ENCODE peak calls at places on chromosome 6, in four cellular contexts. F, W, N and E are unnamed samples.
A peak's percentile ranks its signal among the peaks of the same experiment; 100 is the strongest.

GRCh38 chr6:125986956-125987617 is 747 bp downstream of the TRMT11 start:
- DNase-seq in F (no peak), N (no peak), W (peak; percentile 37), E (peak; percentile 36)

GRCh38 chr6:27178001-27178730 is 69.3 kb upstream of the PRSS16 start:
- DNase-seq in F (peak; percentile 85), W (peak; percentile 94), N (peak; percentile 75), E (peak; percentile 91)

GRCh38 chr6:142322504-142323198 is 20.8 kb downstream of the ADGRG6 start:
- DNase-seq in N (no peak), W (no peak), F (no peak), E (no peak)

GRCh38 chr6:134994431-134994830 is 44.5 kb upstream of the ALDH8A1 start:
- DNase-seq in W (no peak), F (no peak), N (no peak), E (no peak)

GRCh38 chr6:4925580-4925979 is 78.3 kb downstream of the RPP40 start:
- DNase-seq in W (no peak), N (no peak), F (no peak), E (no peak)

GRCh38 chr6:144876689-144877088 is 591.6 kb downstream of the UTRN start:
- DNase-seq in W (no peak), N (no peak), F (no peak), E (no peak)

GRCh38 chr6:41538556-41539182 is 7.5 kb upstream of the FOXP4 start:
- DNase-seq in N (no peak), F (no peak), W (peak; percentile 35), E (peak; percentile 67)

GRCh38 chr6:110196874-110197273 is 16.6 kb downstream of the CDC40 start:
- DNase-seq in N (no peak), F (no peak), W (no peak), E (no peak)

GRCh38 chr6:21227486-21227885 is 366.1 kb upstream of the SOX4 start:
- DNase-seq in F (no peak), W (peak; percentile 43), N (no peak), E (peak; percentile 18)

GRCh38 chr6:165834613-165835259 is 171.7 kb upstream of the PDE10A start:
- DNase-seq in F (no peak), N (peak; percentile 55), W (peak; percentile 31), E (peak; percentile 26)

GRCh38 chr6:16345449-16346330 is 107.3 kb downstream of the GMPR start:
- DNase-seq in W (peak; percentile 92), F (peak; percentile 72), N (peak; percentile 62), E (peak; percentile 99)

GRCh38 chr6:209432-210103 is 82.7 kb upstream of the DUSP22 start:
- DNase-seq in N (no peak), W (no peak), F (no peak), E (no peak)

GRCh38 chr6:20341564-20341963 is 60.1 kb upstream of the E2F3 start:
- DNase-seq in W (no peak), F (no peak), N (no peak), E (no peak)

DNA sequence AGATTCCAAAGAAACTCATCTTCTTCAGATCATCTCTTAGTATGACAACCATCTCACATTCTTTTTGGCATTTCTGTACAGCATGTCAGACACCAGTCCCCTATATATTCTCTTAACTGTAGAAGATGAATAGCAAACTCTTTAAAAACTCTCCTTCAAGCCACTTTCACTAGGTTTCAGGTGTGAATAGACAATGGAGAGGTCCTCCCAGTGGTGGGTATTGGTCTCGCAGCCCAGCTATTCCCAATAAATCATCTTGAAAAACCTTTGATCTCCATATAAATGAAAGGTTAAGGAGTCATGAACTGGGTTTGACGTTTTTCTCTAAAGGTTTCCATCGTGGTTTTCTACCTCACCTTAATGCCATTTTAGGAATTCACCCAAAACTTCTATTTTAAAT is 180.0 kb downstream of the GJA1 start:
- DNase-seq in F (no peak), N (no peak), W (no peak), E (no peak)
- TF ChIP-seq CTCF in F (peak; percentile 23), N (no peak), W (peak; percentile 20), E (peak; percentile 24)

GRCh38 chr6:13049666-13050254 is 278.6 kb downstream of the TBC1D7 start:
- DNase-seq in F (no peak), N (no peak), W (no peak), E (no peak)
- TF ChIP-seq CTCF in F (no peak), N (no peak), W (no peak), E (no peak)

GRCh38 chr6:150068786-150069648 is at the start of gene ULBP3:
- DNase-seq in N (peak; percentile 95), F (peak; percentile 81), W (peak; percentile 96), E (peak; percentile 94)
- TF ChIP-seq CTCF in N (peak; percentile 45), F (peak; percentile 63), W (peak; percentile 59), E (peak; percentile 36)

GRCh38 chr6:29014729-29015608 is 9.9 kb upstream of the ZNF311 start:
- DNase-seq in W (no peak), F (no peak), N (no peak), E (peak; percentile 38)
- TF ChIP-seq CTCF in W (no peak), F (peak; percentile 16), N (no peak), E (no peak)

DNA sequence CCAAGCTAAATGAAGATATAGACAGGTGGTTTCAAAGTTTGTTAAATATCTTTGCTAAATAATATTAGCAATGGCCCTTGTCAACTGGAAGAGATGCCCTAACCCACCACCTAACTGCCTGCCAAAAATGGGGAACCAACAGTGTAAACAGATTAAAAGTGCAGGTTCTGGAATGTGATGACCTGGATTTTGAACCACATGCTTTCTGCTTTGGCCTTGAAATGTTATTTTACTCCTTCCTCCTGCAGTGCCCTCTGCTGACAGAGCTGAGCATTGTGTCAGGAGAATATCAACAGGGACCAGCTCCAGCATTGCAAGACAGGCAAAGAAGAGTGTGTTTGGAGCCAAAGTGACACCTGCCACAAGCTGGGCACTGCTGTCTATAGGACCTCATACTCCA is 226.6 kb downstream of the MYLK4 start:
- DNase-seq in F (no peak), N (no peak), W (peak; percentile 29), E (no peak)
- TF ChIP-seq CTCF in F (peak; percentile 34), N (no peak), W (peak; percentile 29), E (peak; percentile 40)

GRCh38 chr6:45375449-45375848 is 2.3 kb downstream of the SUPT3H start:
- DNase-seq in F (no peak), N (peak; percentile 34), W (peak; percentile 22), E (peak; percentile 45)
- TF ChIP-seq CTCF in F (no peak), N (peak; percentile 7), W (no peak), E (no peak)

GRCh38 chr6:131803007-131803769 is 4.6 kb upstream of the ENPP1 start:
- DNase-seq in N (no peak), W (no peak), F (no peak), E (no peak)

GRCh38 chr6:131808460-131809269 is 845 bp downstream of the ENPP1 start:
- DNase-seq in W (no peak), F (no peak), N (no peak), E (no peak)

GRCh38 chr6:131811510-131811909 is 3.7 kb downstream of the ENPP1 start:
- DNase-seq in F (no peak), N (no peak), W (no peak), E (no peak)

GRCh38 chr6:131807321-131807643 is 538 bp upstream of the ENPP1 start:
- DNase-seq in N (no peak), F (no peak), W (no peak), E (no peak)

GRCh38 chr6:131807644-131808459 is at the start of gene ENPP1:
- DNase-seq in F (no peak), W (peak; percentile 69), N (peak; percentile 75), E (peak; percentile 70)
- TF ChIP-seq CTCF in F (peak; percentile 33), W (peak; percentile 29), N (peak; percentile 35), E (peak; percentile 24)

GRCh38 chr6:44028767-44029166 is 98.5 kb downstream of the MRPL14 start:
- DNase-seq in F (no peak), W (peak; percentile 28), N (no peak), E (no peak)
- TF ChIP-seq CTCF in F (peak; percentile 54), W (peak; percentile 35), N (no peak), E (peak; percentile 23)

GRCh38 chr6:149316740-149317655 is 514 bp upstream of the TAB2 start:
- DNase-seq in W (peak; percentile 93), F (peak; percentile 80), N (peak; percentile 93), E (peak; percentile 84)

GRCh38 chr6:149316108-149316727 is 1.3 kb upstream of the TAB2 start:
- DNase-seq in N (no peak), W (no peak), F (no peak), E (no peak)

GRCh38 chr6:149319413-149319812 is 1.9 kb downstream of the TAB2 start:
- DNase-seq in N (no peak), W (peak; percentile 34), F (no peak), E (no peak)

GRCh38 chr6:149318581-149319286 is 1.2 kb downstream of the TAB2 start:
- DNase-seq in W (peak; percentile 27), F (no peak), N (no peak), E (no peak)

DNA sequence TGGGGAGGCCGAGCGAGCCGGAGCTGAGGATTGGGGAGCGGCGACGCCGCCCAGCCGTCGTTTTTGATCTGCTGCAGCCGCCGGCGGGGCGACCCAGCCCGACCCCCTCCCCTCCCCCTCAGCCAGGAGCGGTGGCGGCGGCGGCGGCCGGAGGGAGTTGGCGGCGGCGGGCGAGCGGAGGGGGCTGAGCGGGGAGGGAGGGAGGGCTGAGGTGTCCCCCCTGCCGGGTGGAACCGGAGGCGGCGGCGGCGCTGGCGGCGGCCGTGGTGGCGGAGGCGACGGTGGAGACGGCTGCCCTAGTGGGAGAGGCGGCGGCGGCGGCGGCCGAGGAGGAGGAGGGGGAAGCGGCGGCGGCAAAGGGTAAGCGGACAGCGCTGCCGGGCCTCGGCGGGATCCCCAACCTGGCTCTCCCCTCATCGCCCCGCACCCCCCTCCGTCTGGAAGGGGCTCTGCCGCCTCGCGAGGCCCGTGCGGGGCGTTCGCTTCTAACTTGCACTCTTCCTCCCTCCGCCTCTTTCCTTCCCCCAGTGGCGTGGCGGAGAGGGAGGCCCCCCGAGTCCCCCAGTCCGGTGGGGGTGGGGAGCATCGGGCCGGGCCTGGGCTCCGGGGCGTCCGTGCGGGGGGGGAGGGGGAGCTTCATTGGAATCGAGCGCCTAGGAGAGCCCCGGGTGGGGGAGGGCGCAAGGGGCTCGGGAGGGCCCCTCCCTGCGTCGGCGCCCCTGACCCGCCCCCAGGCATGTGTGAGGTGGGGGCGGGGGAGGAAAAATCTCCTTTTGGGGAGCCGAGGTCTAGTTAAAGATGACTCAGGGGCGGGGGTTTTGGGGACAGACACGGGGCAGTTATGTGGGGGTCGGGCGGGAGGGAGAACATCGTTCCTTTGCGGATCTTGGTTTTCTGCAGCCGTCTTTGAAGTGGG is at the start of gene TAB2:
- DNase-seq in N (peak; percentile 49), F (no peak), W (no peak), E (no peak)
- TF ChIP-seq CTCF in N (no peak), F (no peak), W (no peak), E (no peak)

GRCh38 chr6:155240905-155241600 is 22.8 kb upstream of the CLDN20 start:
- DNase-seq in F (no peak), W (no peak), N (no peak), E (no peak)
- TF ChIP-seq CTCF in F (no peak), W (no peak), N (no peak), E (no peak)